ENCODE peak calls at places on chromosomes 11 and 22, in eight cellular contexts. T is GM23338, W is neural progenitor cell, Z is PC-9, S is PC-3, N is fibroblast of lung, I is A673, Y is GM23248. D is an unnamed sample.

GRCh38 chr11:1544536-1544935 is 27.5 kb downstream of the DUSP8 start:
- DNase-seq in N (no peak), T (no peak), Y (no peak), I (no peak), Z (no peak), S (no peak), W (no peak), D (no peak)

GRCh38 chr22:47259990-47260389 is 497.5 kb downstream of the TBC1D22A start:
- DNase-seq in W (no peak), Y (no peak), I (peak; percentile 15), S (peak; percentile 10), N (peak; percentile 9), T (no peak), Z (no peak), D (no peak)

GRCh38 chr11:12723410-12724297 is 49.4 kb downstream of the TEAD1 start:
- DNase-seq in Z (peak; percentile 97), W (no peak), N (peak; percentile 41), I (peak; percentile 96), T (peak; percentile 85), Y (no peak), S (peak; percentile 96), D (no peak)

GRCh38 chr11:43943931-43944751 is 1.7 kb downstream of the C11orf96 start:
- DNase-seq in S (peak; percentile 30), N (no peak), Z (no peak), W (peak; percentile 42), Y (peak; percentile 47), T (peak; percentile 43), I (no peak), D (no peak)

GRCh38 chr11:109794501-109794900 is 298.7 kb upstream of the ZC3H12C start:
- DNase-seq in Z (no peak), N (no peak), T (no peak), Y (peak; percentile 13), W (no peak), I (no peak), S (no peak), D (no peak)

GRCh38 chr11:2511421-2512369 is 66.9 kb downstream of the KCNQ1 start:
- DNase-seq in Z (no peak), W (peak; percentile 1), N (no peak), S (no peak), Y (no peak), T (no peak), I (no peak), D (no peak)

GRCh38 chr11:69250503-69251393 is 43.2 kb upstream of the MYEOV start:
- DNase-seq in I (no peak), S (no peak), Z (no peak), T (no peak), Y (no peak), W (no peak), N (no peak), D (no peak)

GRCh38 chr11:112085822-112086421 is 634 bp downstream of the TIMM8B start:
- DNase-seq in T (peak; percentile 43), Y (peak; percentile 69), S (peak; percentile 25), N (peak; percentile 36), Z (no peak), I (peak; percentile 36), W (no peak), D (peak; percentile 40)

GRCh38 chr22:46619830-46620501 is at the start of gene GRAMD4:
- DNase-seq in Z (no peak), S (no peak), N (no peak), Y (peak; percentile 11), I (peak; percentile 65), T (no peak), W (peak; percentile 55), D (peak; percentile 79)

GRCh38 chr11:120565436-120566155 is 54.0 kb downstream of the GRIK4 start:
- DNase-seq in T (no peak), S (no peak), W (no peak), N (no peak), Z (no peak), I (no peak), Y (peak; percentile 55), D (no peak)

GRCh38 chr11:15149050-15149449 is 34.3 kb downstream of the INSC start:
- DNase-seq in I (no peak), N (no peak), Z (no peak), W (no peak), Y (no peak), S (no peak), T (no peak), D (no peak)

GRCh38 chr22:40023226-40023925 is 28.6 kb downstream of the FAM83F start:
- DNase-seq in T (no peak), N (no peak), W (peak; percentile 63), I (no peak), Z (no peak), S (no peak), Y (no peak), D (no peak)

GRCh38 chr11:67076202-67076601 is 19.6 kb downstream of the RHOD start:
- DNase-seq in Y (no peak), W (no peak), T (no peak), Z (no peak), S (no peak), N (no peak), I (no peak), D (no peak)

GRCh38 chr11:107591446-107592236 is 694 bp downstream of the ELMOD1 start:
- DNase-seq in S (peak; percentile 29), Z (no peak), T (peak; percentile 62), W (peak; percentile 68), Y (peak; percentile 70), N (no peak), I (no peak), D (no peak)

GRCh38 chr11:107591098-107591445 is at the start of gene ELMOD1:
- DNase-seq in Z (no peak), W (peak; percentile 85), S (peak; percentile 45), I (peak; percentile 65), T (peak; percentile 72), Y (peak; percentile 76), N (peak; percentile 22), D (no peak)

GRCh38 chr11:107592813-107593212 is 1.9 kb downstream of the ELMOD1 start:
- DNase-seq in W (peak; percentile 48), N (peak; percentile 25), Z (no peak), S (no peak), Y (peak; percentile 17), T (peak; percentile 52), I (no peak), D (no peak)

GRCh38 chr11:107590460-107591097 is 368 bp upstream of the ELMOD1 start:
- DNase-seq in W (peak; percentile 22), Y (peak; percentile 11), I (no peak), S (no peak), Z (no peak), N (no peak), T (peak; percentile 42), D (no peak)

DNA sequence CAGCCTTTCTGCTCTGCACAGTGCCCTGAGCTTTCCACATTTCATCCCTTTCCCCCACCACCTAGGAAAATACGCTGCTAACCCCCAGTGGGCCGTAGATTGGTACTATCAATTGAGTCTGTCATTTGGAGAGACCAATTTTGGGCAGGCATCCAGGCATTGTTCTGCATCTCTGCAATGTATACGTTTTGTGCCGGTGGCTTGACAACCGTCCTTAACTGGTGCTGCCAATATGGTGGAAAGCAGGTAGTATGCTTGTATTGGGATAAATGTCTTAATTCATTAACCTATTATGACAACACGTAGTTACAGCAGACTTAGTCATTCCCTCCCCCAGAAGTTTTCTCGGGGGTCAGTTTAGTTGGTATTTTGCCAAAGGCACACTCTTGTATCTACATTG is 1.3 kb downstream of the ELMOD1 start:
- DNase-seq in W (no peak), Y (no peak), N (no peak), S (no peak), I (no peak), Z (no peak), T (no peak), D (no peak)
- TF ChIP-seq EZH2 in W (peak; percentile 10), Y (no peak), N (no peak), S (no peak), I (no peak), Z (no peak), T (peak; percentile 11), D (no peak)

GRCh38 chr22:38412435-38413084 is 42.4 kb downstream of the KCNJ4 start:
- DNase-seq in N (no peak), Y (peak; percentile 21), W (peak; percentile 34), S (no peak), Z (peak; percentile 32), I (no peak), T (peak; percentile 66), D (no peak)

GRCh38 chr22:38411016-38411415 is 44.0 kb downstream of the KCNJ4 start:
- DNase-seq in S (no peak), W (no peak), N (no peak), Z (no peak), I (no peak), T (no peak), Y (no peak), D (no peak)

GRCh38 chr22:38415046-38415445 is 40.0 kb downstream of the KCNJ4 start:
- DNase-seq in W (peak; percentile 34), I (no peak), Z (no peak), T (no peak), Y (no peak), S (no peak), N (no peak), D (no peak)

GRCh38 chr22:38414009-38414395 is 41.0 kb downstream of the KCNJ4 start:
- DNase-seq in T (no peak), Z (peak; percentile 33), W (no peak), S (no peak), I (no peak), Y (no peak), N (no peak), D (no peak)

GRCh38 chr22:38413085-38414008 is 41.7 kb downstream of the KCNJ4 start:
- DNase-seq in N (no peak), Y (peak; percentile 34), W (no peak), I (no peak), Z (peak; percentile 20), T (no peak), S (no peak), D (no peak)
- TF ChIP-seq EZH2 in N (no peak), Y (no peak), W (no peak), I (no peak), Z (no peak), T (no peak), S (no peak), D (no peak)

GRCh38 chr11:73217131-73217809 is 811 bp upstream of the P2RY2 start:
- DNase-seq in T (peak; percentile 30), W (peak; percentile 12), N (no peak), Z (no peak), S (no peak), I (no peak), Y (no peak), D (no peak)

GRCh38 chr11:73217810-73218105 is 323 bp upstream of the P2RY2 start:
- DNase-seq in Z (no peak), N (no peak), S (no peak), Y (no peak), W (no peak), I (no peak), T (no peak), D (no peak)

GRCh38 chr11:73219396-73220285 is 1.6 kb downstream of the P2RY2 start:
- DNase-seq in Y (no peak), S (no peak), N (no peak), W (peak; percentile 1), T (no peak), I (no peak), Z (no peak), D (no peak)

GRCh38 chr11:73218830-73219215 is 742 bp downstream of the P2RY2 start:
- DNase-seq in I (no peak), S (no peak), Z (no peak), Y (no peak), T (no peak), N (no peak), W (peak; percentile 53), D (no peak)

GRCh38 chr11:73218106-73218829 is at the start of gene P2RY2:
- DNase-seq in Z (peak; percentile 73), I (peak; percentile 51), W (peak; percentile 88), T (peak; percentile 87), Y (peak; percentile 52), N (no peak), S (peak; percentile 81), D (no peak)
- TF ChIP-seq EZH2 in Z (no peak), I (no peak), W (no peak), T (peak; percentile 14), Y (no peak), N (peak; percentile 92), S (no peak), D (no peak)

GRCh38 chr11:113397212-113397611 is 9.6 kb downstream of the ANKK1 start:
- DNase-seq in I (no peak), S (no peak), T (no peak), W (no peak), Y (no peak), Z (no peak), N (no peak), D (no peak)
- TF ChIP-seq EZH2 in I (no peak), S (no peak), T (no peak), W (no peak), Y (no peak), Z (no peak), N (no peak), D (no peak)

D was measured in DND-41.